ENCODE peak calls at places on chromosomes 7 and 10, in five cellular contexts. D is cardiac muscle cell, F is ascending aorta, A is mucosa of descending colon, O is fibroblast of lung. P is an unnamed sample.

GRCh38 chr10:21191512-21191911 is 294.4 kb upstream of the NEBL start:
- DNase-seq in D (no peak), A (no peak), F (no peak), O (no peak), P (no peak)

GRCh38 chr10:77635402-77636227 is 2.0 kb downstream of the KCNMA1 start:
- DNase-seq in F (peak; percentile 58), A (no peak), D (no peak), O (no peak), P (no peak)

GRCh38 chr7:23062452-23062851 is 43.1 kb upstream of the KLHL7 start:
- DNase-seq in D (no peak), A (no peak), F (no peak), O (peak; percentile 85), P (no peak)

GRCh38 chr10:126844406-126844805 is 60.8 kb upstream of the DOCK1 start:
- DNase-seq in F (no peak), O (peak; percentile 36), A (no peak), D (no peak), P (no peak)

GRCh38 chr10:60937784-60938654 is 6.0 kb downstream of the RHOBTB1 start:
- DNase-seq in A (no peak), F (peak; percentile 82), D (no peak), O (peak; percentile 83), P (no peak)

GRCh38 chr7:117155694-117156093 is 167.2 kb downstream of the WNT2 start:
- DNase-seq in O (no peak), F (no peak), A (no peak), D (no peak), P (no peak)

GRCh38 chr10:30294506-30295280 is 54.4 kb downstream of the MTPAP start:
- DNase-seq in A (no peak), O (no peak), D (no peak), F (no peak), P (no peak)

GRCh38 chr10:132605390-132605789 is 67.8 kb downstream of the INPP5A start:
- DNase-seq in F (peak; percentile 56), O (no peak), D (no peak), A (peak; percentile 19), P (no peak)

GRCh38 chr7:77548222-77548621 is 11.1 kb downstream of the PTPN12 start:
- DNase-seq in A (no peak), D (no peak), F (no peak), O (no peak), P (no peak)

GRCh38 chr10:38093816-38094157 is 350 bp upstream of the ZNF37A start:
- DNase-seq in A (peak; percentile 60), D (no peak), O (no peak), F (peak; percentile 64), P (no peak)

GRCh38 chr10:93993782-93994668 is at the start of gene PLCE1:
- DNase-seq in O (peak; percentile 31), D (peak; percentile 80), F (peak; percentile 78), A (peak; percentile 74), P (peak; percentile 73)

GRCh38 chr7:16847381-16847860 is 34.4 kb downstream of the AGR3 start:
- DNase-seq in D (peak; percentile 55), A (peak; percentile 77), F (no peak), O (peak; percentile 70), P (no peak)

GRCh38 chr7:28349637-28350036 is 62.7 kb upstream of the CREB5 start:
- DNase-seq in A (no peak), F (no peak), O (peak; percentile 27), D (no peak), P (no peak)

GRCh38 chr7:159154243-159154642 is 9.6 kb upstream of the VIPR2 start:
- DNase-seq in D (no peak), O (no peak), A (no peak), F (no peak), P (no peak)

GRCh38 chr10:132186488-132187413 is at the start of gene DPYSL4:
- DNase-seq in D (peak; percentile 44), O (peak; percentile 9), F (no peak), A (no peak), P (peak; percentile 88)

GRCh38 chr7:101999420-101999819 is 182.0 kb downstream of the CUX1 start:
- DNase-seq in A (no peak), D (peak; percentile 30), F (no peak), O (no peak), P (no peak)

GRCh38 chr10:75606203-75606779 is 174.9 kb downstream of the LRMDA start:
- DNase-seq in O (peak; percentile 15), A (no peak), F (no peak), D (no peak), P (no peak)

GRCh38 chr10:77269163-77269562 is 368.4 kb downstream of the KCNMA1 start:
- DNase-seq in O (no peak), A (no peak), F (no peak), D (no peak), P (no peak)

GRCh38 chr7:3264693-3265339 is 36.2 kb upstream of the SDK1 start:
- DNase-seq in D (no peak), O (no peak), A (no peak), F (no peak), P (no peak)

GRCh38 chr7:7642081-7642480 is 1.5 kb downstream of the UMAD1 start:
- DNase-seq in A (no peak), O (no peak), D (no peak), F (no peak), P (no peak)

GRCh38 chr7:135169141-135169935 is 1.2 kb downstream of the CYREN start:
- DNase-seq in F (no peak), A (peak; percentile 72), D (peak; percentile 17), O (peak; percentile 67), P (peak; percentile 80)

GRCh38 chr7:2725178-2726105 is 37.4 kb downstream of the AMZ1 start:
- DNase-seq in D (no peak), A (peak; percentile 48), O (no peak), F (peak; percentile 51), P (no peak)

GRCh38 chr7:45000096-45001032 is at the start of gene CCM2:
- DNase-seq in A (no peak), D (peak; percentile 79), O (peak; percentile 57), F (peak; percentile 78), P (no peak)

GRCh38 chr7:140230517-140230861 is 53.7 kb upstream of the KDM7A start:
- DNase-seq in O (no peak), A (peak; percentile 90), D (no peak), F (no peak), P (peak; percentile 55)

GRCh38 chr10:22631646-22632278 is 82.6 kb downstream of the PIP4K2A start:
- DNase-seq in O (peak; percentile 57), F (no peak), D (no peak), A (no peak), P (no peak)

GRCh38 chr10:94102436-94102835 is 108.7 kb downstream of the PLCE1 start:
- DNase-seq in D (no peak), F (no peak), O (no peak), A (no peak), P (no peak)

GRCh38 chr7:48084727-48085432 is 4.2 kb upstream of the UPP1 start:
- DNase-seq in F (peak; percentile 95), O (peak; percentile 99), D (no peak), A (peak; percentile 48), P (peak; percentile 83)

GRCh38 chr10:73814896-73815718 is 3.7 kb upstream of the NDST2 start:
- DNase-seq in O (no peak), F (no peak), D (no peak), A (peak; percentile 61), P (peak; percentile 57)
- TF ChIP-seq CTCF in O (no peak), F (peak; percentile 16), D (no peak), A (no peak), P (peak; percentile 32)

DNA sequence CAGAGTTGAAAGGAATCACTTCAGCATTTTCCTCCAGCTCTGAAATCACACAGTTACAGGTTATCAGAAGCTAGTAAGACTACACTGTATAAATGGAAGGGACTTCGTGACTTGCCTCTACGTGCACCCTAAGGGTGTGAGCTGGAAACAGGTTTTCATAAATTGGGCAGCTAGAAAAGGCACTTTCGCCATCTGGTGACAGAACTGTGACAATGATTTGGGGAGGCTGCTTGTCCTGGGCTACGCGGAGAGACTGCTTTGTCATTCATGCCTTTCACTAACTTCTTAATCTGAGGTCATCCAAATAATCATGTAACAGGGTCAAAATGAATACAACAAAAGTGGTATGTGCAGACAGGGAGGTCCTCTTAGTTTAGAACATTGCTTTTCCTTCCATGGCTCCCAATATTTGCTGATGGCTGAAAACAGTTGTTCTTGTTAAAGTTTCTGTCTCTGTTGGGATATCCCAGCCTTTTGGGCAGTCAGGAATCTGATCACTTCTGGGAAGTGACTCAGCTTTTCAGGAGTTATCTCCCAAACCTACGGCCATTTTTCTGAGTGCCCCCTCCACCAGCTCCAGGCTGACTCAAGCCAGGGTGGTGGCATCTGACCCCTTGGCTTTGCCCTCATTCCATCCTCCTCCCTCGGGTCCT is 17.8 kb downstream of the VWC2 start:
- DNase-seq in A (no peak), D (peak; percentile 73), F (no peak), O (no peak), P (peak; percentile 69)
- TF ChIP-seq CTCF in A (no peak), D (no peak), F (no peak), O (no peak), P (peak; percentile 59)

DNA sequence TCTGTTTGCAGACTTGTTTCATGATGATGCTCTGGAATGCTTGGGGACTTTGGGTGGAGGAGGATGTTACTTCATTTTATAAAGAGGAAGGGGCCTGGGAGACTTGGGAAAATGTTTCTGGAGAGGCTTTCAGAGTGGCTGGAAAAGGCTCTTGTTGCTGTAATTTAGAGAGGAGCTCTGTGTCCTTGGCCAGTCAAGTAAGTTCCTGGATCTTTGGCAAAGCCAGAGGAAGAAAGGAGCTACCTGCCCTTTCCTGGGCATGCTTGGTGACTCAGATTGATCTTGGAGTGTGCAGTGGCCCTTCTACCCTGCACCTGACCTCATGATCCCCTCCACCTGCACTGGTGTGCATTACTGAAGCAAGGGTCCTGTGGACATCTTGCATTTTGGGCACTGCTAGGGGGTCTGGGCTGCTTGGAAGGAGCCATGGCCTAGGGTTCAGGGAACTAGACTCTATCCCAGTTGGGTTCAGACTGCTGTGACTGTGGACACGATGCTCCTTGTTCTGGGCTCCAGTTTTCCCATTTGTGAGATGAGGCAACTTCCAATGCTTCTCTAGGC is 56.1 kb downstream of the ADCYAP1R1 start:
- DNase-seq in A (no peak), D (no peak), O (no peak), F (peak; percentile 31), P (no peak)
- TF ChIP-seq CTCF in A (no peak), D (no peak), O (no peak), F (no peak), P (no peak)

GRCh38 chr10:43407576-43408330 is 1.2 kb downstream of the HNRNPF start:
- DNase-seq in O (peak; percentile 90), F (peak; percentile 95), D (peak; percentile 89), A (peak; percentile 97), P (peak; percentile 90)
- TF ChIP-seq CTCF in O (peak; percentile 46), F (peak; percentile 16), D (peak; percentile 60), A (no peak), P (no peak)